ENCODE peak calls at places on chromosomes 5 and 9, in six cellular contexts. One of them, this sample, is unnamed.
A peak's percentile ranks its signal among the peaks of the same experiment; 100 is the strongest.

GRCh38 chr5:61301820-61302563 is 30.1 kb upstream of the ZSWIM6 start:
- DNase-seq in fibroblast of mammary gland: peak; percentile 99
- DNase-seq in EL: peak; percentile 99
- DNase-seq in left cardiac atrium: peak; percentile 72
- DNase-seq in activated gamma-delta T cell: no peak
- DNase-seq in memory B cell: no peak
- DNase-seq in this sample: peak; percentile 99

GRCh38 chr9:98795970-98796363 is 388 bp downstream of the ANKS6 start:
- DNase-seq in left cardiac atrium: no peak
- DNase-seq in memory B cell: no peak
- DNase-seq in activated gamma-delta T cell: peak; percentile 26
- DNase-seq in EL: no peak
- DNase-seq in fibroblast of mammary gland: no peak
- DNase-seq in this sample: no peak

GRCh38 chr5:181190711-181191525 is 14.1 kb downstream of the TRIM7 start:
- DNase-seq in fibroblast of mammary gland: no peak
- DNase-seq in memory B cell: peak; percentile 53
- DNase-seq in left cardiac atrium: peak; percentile 62
- DNase-seq in EL: peak; percentile 52
- DNase-seq in activated gamma-delta T cell: no peak
- DNase-seq in this sample: no peak

GRCh38 chr9:76898786-76899185 is 7.1 kb downstream of the PRUNE2 start:
- DNase-seq in activated gamma-delta T cell: no peak
- DNase-seq in EL: no peak
- DNase-seq in memory B cell: no peak
- DNase-seq in left cardiac atrium: no peak
- DNase-seq in fibroblast of mammary gland: no peak
- DNase-seq in this sample: no peak

GRCh38 chr5:109743770-109744212 is 54.1 kb downstream of the MAN2A1 start:
- DNase-seq in activated gamma-delta T cell: no peak
- DNase-seq in left cardiac atrium: no peak
- DNase-seq in memory B cell: no peak
- DNase-seq in fibroblast of mammary gland: peak; percentile 88
- DNase-seq in EL: peak; percentile 98
- DNase-seq in this sample: peak; percentile 98

GRCh38 chr9:101191723-101192122 is 163.2 kb downstream of the PLPPR1 start:
- DNase-seq in activated gamma-delta T cell: no peak
- DNase-seq in fibroblast of mammary gland: no peak
- DNase-seq in memory B cell: no peak
- DNase-seq in EL: no peak
- DNase-seq in left cardiac atrium: no peak
- DNase-seq in this sample: no peak

GRCh38 chr9:107213561-107214028 is 69.5 kb upstream of the RAD23B start:
- DNase-seq in EL: peak; percentile 98
- DNase-seq in activated gamma-delta T cell: no peak
- DNase-seq in fibroblast of mammary gland: peak; percentile 95
- DNase-seq in left cardiac atrium: no peak
- DNase-seq in memory B cell: no peak
- DNase-seq in this sample: peak; percentile 91

GRCh38 chr9:114131808-114132549 is 23.4 kb upstream of the COL27A1 start:
- DNase-seq in EL: no peak
- DNase-seq in activated gamma-delta T cell: no peak
- DNase-seq in left cardiac atrium: no peak
- DNase-seq in fibroblast of mammary gland: no peak
- DNase-seq in memory B cell: no peak
- DNase-seq in this sample: no peak

GRCh38 chr5:80231243-80231642 is 24.6 kb downstream of the SERINC5 start:
- DNase-seq in EL: peak; percentile 85
- DNase-seq in activated gamma-delta T cell: no peak
- DNase-seq in fibroblast of mammary gland: peak; percentile 86
- DNase-seq in memory B cell: no peak
- DNase-seq in left cardiac atrium: no peak
- DNase-seq in this sample: peak; percentile 83

GRCh38 chr5:59583810-59584562 is 309.5 kb downstream of the PDE4D start:
- DNase-seq in fibroblast of mammary gland: no peak
- DNase-seq in activated gamma-delta T cell: no peak
- DNase-seq in left cardiac atrium: no peak
- DNase-seq in EL: no peak
- DNase-seq in memory B cell: no peak
- DNase-seq in this sample: no peak

GRCh38 chr5:104347119-104347708 is 784.6 kb upstream of the NUDT12 start:
- DNase-seq in left cardiac atrium: no peak
- DNase-seq in activated gamma-delta T cell: no peak
- DNase-seq in EL: no peak
- DNase-seq in memory B cell: no peak
- DNase-seq in fibroblast of mammary gland: peak; percentile 11
- DNase-seq in this sample: no peak

GRCh38 chr9:113542741-113543140 is 79.2 kb downstream of the RGS3 start:
- DNase-seq in activated gamma-delta T cell: no peak
- DNase-seq in memory B cell: no peak
- DNase-seq in EL: no peak
- DNase-seq in left cardiac atrium: peak; percentile 24
- DNase-seq in fibroblast of mammary gland: no peak
- DNase-seq in this sample: no peak